ENCODE peak calls at places on chromosome 22, in six cellular contexts. O is HCT116, K is HepG2, C is K562, E is WTC11, Y is GM12878. J is an unnamed sample.

GRCh38 chr22:28450109-28450508 is 229.5 kb downstream of the TTC28 start:
- DNase-seq in Y (no peak), O (no peak), E (no peak), C (no peak), K (no peak), J (no peak)

GRCh38 chr22:49352361-49353169 is 475.1 kb downstream of the BRD1 start:
- DNase-seq in E (peak), C (no peak), Y (no peak), O (no peak), K (no peak), J (no peak)

GRCh38 chr22:31917227-31917921 is 27.0 kb upstream of the YWHAH start:
- DNase-seq in Y (peak), C (no peak), O (no peak), K (no peak), E (no peak), J (no peak)

GRCh38 chr22:23306438-23306921 is 126.2 kb downstream of the BCR start:
- DNase-seq in E (no peak), Y (no peak), K (no peak), C (no peak), O (no peak), J (no peak)

GRCh38 chr22:43425976-43426785 is 14.4 kb downstream of the MPPED1 start:
- DNase-seq in Y (no peak), E (no peak), K (no peak), O (no peak), C (no peak), J (no peak)

GRCh38 chr22:43566561-43567332 is 154.9 kb downstream of the MPPED1 start:
- DNase-seq in E (no peak), Y (no peak), K (no peak), O (no peak), C (no peak), J (no peak)

GRCh38 chr22:40721266-40721665 is 42.0 kb downstream of the MCHR1 start:
- DNase-seq in C (no peak), E (no peak), Y (no peak), K (peak), O (no peak), J (no peak)

GRCh38 chr22:23688571-23688970 is 2.2 kb upstream of the RGL4 start:
- DNase-seq in E (no peak), K (no peak), C (no peak), O (no peak), Y (no peak), J (no peak)

GRCh38 chr22:37661160-37661924 is 2.8 kb downstream of the PDXP start:
- DNase-seq in Y (no peak), O (no peak), K (peak), C (no peak), E (no peak), J (no peak)
- TF ChIP-seq ATF3 in Y (no peak), O (no peak), K (no peak), C (peak), E (no peak), J (no peak)

GRCh38 chr22:46936378-46936916 is 174.0 kb downstream of the TBC1D22A start:
- DNase-seq in E (no peak), O (no peak), Y (no peak), C (no peak), K (peak), J (no peak)
- TF ChIP-seq ATF3 in E (no peak), O (no peak), Y (no peak), C (no peak), K (no peak), J (no peak)

GRCh38 chr22:24938741-24939341 is 7.7 kb downstream of the LHFPL7 start:
- DNase-seq in C (peak), E (peak), O (no peak), K (peak), Y (no peak), J (peak)
- TF ChIP-seq ATF3 in C (no peak), E (no peak), O (no peak), K (no peak), Y (no peak), J (no peak)

GRCh38 chr22:20436309-20437252 is 1.0 kb downstream of the SCARF2 start:
- DNase-seq in K (no peak), E (peak), O (no peak), Y (no peak), C (peak), J (peak)

GRCh38 chr22:20438066-20438677 is 547 bp upstream of the SCARF2 start:
- DNase-seq in K (no peak), O (no peak), E (peak), Y (no peak), C (no peak), J (peak)

GRCh38 chr22:20435436-20436308 is 2.0 kb downstream of the SCARF2 start:
- DNase-seq in K (no peak), Y (no peak), O (no peak), C (no peak), E (no peak), J (no peak)

GRCh38 chr22:20438678-20439492 is 1.3 kb upstream of the SCARF2 start:
- DNase-seq in E (peak), O (no peak), Y (no peak), K (peak), C (peak), J (no peak)

DNA sequence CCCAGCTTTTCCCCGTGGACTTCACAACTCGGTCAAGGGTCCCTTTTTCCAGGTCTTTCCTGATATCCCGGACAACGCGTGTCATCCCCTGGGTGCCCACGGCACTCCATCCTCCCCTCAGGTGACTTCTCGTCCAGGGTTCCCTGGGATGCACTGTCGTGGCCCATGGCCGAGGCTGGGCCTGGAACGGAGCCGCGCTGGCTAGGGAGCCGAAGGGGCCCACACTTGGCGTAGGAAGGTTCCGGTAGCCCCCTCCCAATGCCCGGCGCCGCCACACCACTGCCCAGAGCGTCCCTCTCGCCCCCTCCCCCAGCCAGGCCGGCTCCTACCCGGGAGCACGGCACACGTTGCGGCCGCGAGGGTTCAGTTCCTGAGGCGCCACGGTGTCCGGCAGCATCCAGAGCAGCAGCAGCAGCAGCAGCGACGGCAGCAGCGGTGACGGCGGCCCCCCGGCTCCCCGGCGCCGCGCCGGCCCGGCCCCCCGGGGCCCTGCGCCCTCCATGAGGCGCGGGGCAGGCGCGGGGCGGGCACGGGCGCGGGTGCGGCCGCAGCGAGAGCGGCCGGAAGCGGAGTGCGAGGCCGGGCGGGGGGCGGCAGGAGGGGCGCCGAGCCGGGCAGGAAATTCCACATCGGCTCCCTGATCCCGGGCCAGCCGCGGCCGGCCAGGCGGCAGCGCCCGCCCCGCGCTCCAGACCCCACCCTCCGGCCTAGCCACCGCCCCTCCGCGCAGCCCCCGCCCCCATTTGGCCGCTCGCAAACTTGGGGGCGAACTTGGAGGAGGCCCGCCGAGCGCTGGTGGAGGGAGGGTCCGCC is at the start of gene SCARF2:
- DNase-seq in E (peak), C (peak), Y (no peak), O (no peak), K (no peak), J (no peak)
- TF ChIP-seq ATF3 in E (no peak), C (no peak), Y (no peak), O (no peak), K (no peak), J (no peak)

J was measured in H1.